ENCODE peak calls at places on chromosomes 4 and X, in six cellular contexts. O is iris pigment epithelial cell; B is tibial nerve; E is endothelial cell; F is stimulated activated CD8-positive, alpha-beta memory T cell treated with anti-CD3 and anti-CD28 coated beads, Interleukin-7, amount 100 ng/mL, for 24 hours; C is activated CD8-positive, alpha-beta T cell treated with anti-CD3 and anti-CD28 coated beads, Interleukin-2, amount 10 ng/mL, durations not matched to agents 7 days and 5 days. M is an unnamed sample.

GRCh38 chr4:41360911-41361830 is 104.4 kb downstream of the UCHL1 start:
- DNase-seq in O (peak), B (no peak), E (peak), F (no peak), C (no peak), M (no peak)

GRCh38 chr4:75376543-75376942 is 137.7 kb downstream of the RCHY1 start:
- DNase-seq in O (no peak), B (no peak), E (no peak), F (no peak), C (no peak), M (no peak)

GRCh38 chr4:182604161-182604591 is 313.0 kb downstream of the DCTD start:
- DNase-seq in O (peak), B (no peak), E (no peak), F (no peak), C (no peak), M (no peak)

GRCh38 chr4:75195111-75195510 is 262.2 kb downstream of the PARM1 start:
- DNase-seq in O (no peak), B (no peak), E (no peak), F (no peak), C (no peak), M (no peak)

GRCh38 chrX:47311857-47312774 is 58.3 kb upstream of the ZNF157 start:
- DNase-seq in O (peak), B (peak), E (peak), F (peak), C (peak), M (no peak)

GRCh38 chrX:155070975-155071693 is at the start of the genes BRCC3, CMC4 and MTCP1:
- DNase-seq in O (peak), B (peak), E (peak), F (no peak), C (peak), M (peak)

GRCh38 chrX:19846995-19847790 is 40.2 kb downstream of the SH3KBP1 start:
- DNase-seq in O (peak), B (no peak), E (no peak), F (no peak), C (peak), M (no peak)

GRCh38 chrX:41335590-41336331 is 1.8 kb downstream of the DDX3X start:
- DNase-seq in O (peak), B (no peak), E (no peak), F (no peak), C (peak), M (no peak)

GRCh38 chr4:4762909-4763814 is 96.3 kb upstream of the MSX1 start:
- DNase-seq in O (peak), B (no peak), E (peak), F (no peak), C (peak), M (no peak)

GRCh38 chrX:12567857-12568256 is 223.4 kb upstream of the PRPS2 start:
- DNase-seq in O (peak), B (no peak), E (no peak), F (no peak), C (no peak), M (no peak)